ENCODE peak calls at places on chromosomes 1 and 21, in nine cellular contexts. A is GM23338, U is hepatocyte, M is GM23248, P is PC-3, V is neural progenitor cell, Z is astrocyte, L is fibroblast of lung, W is mammary epithelial cell. Q is an unnamed sample. For H3K79me2, the result is how much of the 10 kb centered on the place peaks cover.

GRCh38 chr21:41973861-41974751 is 20.3 kb upstream of the C2CD2 start:
- DNase-seq in L (no peak), U (no peak), W (no peak), V (no peak), Z (no peak), A (peak), P (no peak), M (no peak), Q (peak)

GRCh38 chr1:236534164-236534651 is 10.4 kb downstream of the LGALS8 start:
- DNase-seq in U (no peak), P (peak), M (peak), L (peak), A (no peak), Z (peak), W (peak), V (no peak), Q (no peak)

GRCh38 chr1:204211021-204211420 is 2.8 kb downstream of the GOLT1A start:
- DNase-seq in V (no peak), P (no peak), M (no peak), U (no peak), W (no peak), L (no peak), Z (no peak), A (no peak), Q (no peak)

GRCh38 chr1:16300436-16300835 is 51.8 kb downstream of the FBXO42 start:
- DNase-seq in L (no peak), M (no peak), W (peak), Z (no peak), A (no peak), V (no peak), P (no peak), U (no peak), Q (peak)

GRCh38 chr1:228338521-228339051 is 68.0 kb downstream of the TRIM11 start:
- DNase-seq in Z (no peak), U (no peak), W (no peak), A (no peak), M (no peak), V (no peak), P (no peak), L (no peak), Q (peak)

GRCh38 chr1:115727706-115728249 is 40.7 kb downstream of the CASQ2 start:
- DNase-seq in W (peak), M (peak), U (peak), P (peak), V (peak), L (peak), A (no peak), Z (peak), Q (peak)

GRCh38 chr1:216794541-216795055 is 71.4 kb upstream of the ESRRG start:
- DNase-seq in A (no peak), M (no peak), P (no peak), Z (no peak), V (no peak), L (no peak), U (peak), W (peak), Q (peak)

GRCh38 chr1:183635112-183635605 is 424 bp downstream of the ARPC5 start:
- DNase-seq in M (peak), P (no peak), L (peak), W (no peak), A (peak), V (no peak), U (peak), Z (no peak), Q (no peak)

GRCh38 chr1:87131809-87132663 is 196.6 kb upstream of the LMO4 start:
- DNase-seq in W (peak), P (peak), U (peak), Z (peak), L (peak), A (peak), V (peak), M (peak), Q (peak)

GRCh38 chr1:53391982-53392381 is 64.1 kb upstream of the LRP8 start:
- DNase-seq in A (no peak), Z (no peak), W (no peak), V (no peak), U (no peak), P (no peak), L (no peak), M (peak), Q (no peak)

GRCh38 chr1:196773713-196774112 is 927 bp upstream of the CFHR3 start:
- DNase-seq in L (no peak), W (no peak), A (no peak), Z (no peak), V (no peak), U (no peak), M (no peak), P (no peak), Q (no peak)

GRCh38 chr1:20368866-20369545 is 78.3 kb downstream of the VWA5B1 start:
- DNase-seq in V (no peak), L (no peak), P (no peak), M (no peak), U (no peak), A (no peak), Z (no peak), W (no peak), Q (no peak)

GRCh38 chr1:213286235-213286634 is 235.2 kb downstream of the RPS6KC1 start:
- DNase-seq in M (no peak), W (no peak), U (no peak), V (no peak), P (peak), Z (no peak), L (no peak), A (no peak), Q (no peak)

GRCh38 chr1:53292690-53293089 is 35.2 kb downstream of the LRP8 start:
- DNase-seq in A (no peak), M (no peak), L (no peak), P (no peak), W (no peak), V (no peak), Z (no peak), U (no peak), Q (no peak)

GRCh38 chr21:42289926-42290325 is 25.3 kb downstream of the TFF3 start:
- DNase-seq in L (no peak), V (no peak), W (no peak), U (no peak), P (no peak), M (no peak), Z (no peak), A (no peak), Q (no peak)

GRCh38 chr1:113980120-113980519 is 846 bp downstream of the OLFML3 start:
- DNase-seq in P (no peak), A (no peak), W (no peak), L (peak), Z (no peak), V (no peak), U (peak), M (peak), Q (no peak)

GRCh38 chr1:29466258-29466657 is 229.9 kb downstream of the PTPRU start:
- DNase-seq in U (no peak), Z (no peak), V (no peak), A (no peak), W (no peak), P (no peak), L (no peak), M (no peak), Q (no peak)

GRCh38 chr1:27785763-27786162 is 12.7 kb downstream of the STX12 start:
- DNase-seq in A (peak), V (peak), Z (peak), L (peak), P (peak), U (peak), M (peak), W (peak), Q (peak)

GRCh38 chr1:239112092-239112491 is 274.3 kb upstream of the CHRM3 start:
- DNase-seq in Z (no peak), M (no peak), U (peak), W (no peak), L (no peak), V (no peak), P (no peak), A (no peak), Q (no peak)

GRCh38 chr1:236451796-236452373 is 57.8 kb downstream of the EDARADD start:
- DNase-seq in P (peak), M (peak), V (peak), U (no peak), L (no peak), W (peak), A (peak), Z (no peak), Q (no peak)

GRCh38 chr1:33329600-33330305 is 8.9 kb upstream of the A3GALT2 start:
- DNase-seq in L (no peak), M (no peak), W (no peak), U (no peak), A (no peak), Z (no peak), P (no peak), V (no peak), Q (no peak)

GRCh38 chr21:43687566-43688395 is 28.4 kb downstream of the RRP1B start:
- DNase-seq in P (no peak), A (no peak), U (no peak), Z (no peak), M (no peak), W (no peak), V (no peak), L (no peak), Q (no peak)

GRCh38 chr1:25148673-25149300 is 83.5 kb downstream of the SYF2 start:
- DNase-seq in M (no peak), L (peak), Z (no peak), W (peak), V (peak), P (peak), U (no peak), A (peak), Q (no peak)

GRCh38 chr1:241652012-241652411 is at the start of gene WDR64:
- DNase-seq in P (no peak), A (no peak), Z (no peak), V (no peak), U (no peak), W (no peak), L (no peak), M (no peak), Q (peak)

GRCh38 chr1:158067651-158068050 is 74.2 kb downstream of the KIRREL1 start:
- DNase-seq in M (peak), W (no peak), Z (peak), P (no peak), L (peak), V (peak), A (no peak), U (no peak), Q (no peak)

GRCh38 chr1:158071106-158071505 is 77.7 kb downstream of the KIRREL1 start:
- DNase-seq in P (no peak), M (peak), Z (peak), L (peak), W (no peak), U (no peak), V (peak), A (no peak), Q (no peak)

GRCh38 chr1:158068918-158069317 is 75.5 kb downstream of the KIRREL1 start:
- DNase-seq in L (no peak), V (no peak), U (no peak), W (no peak), P (no peak), M (peak), A (no peak), Z (no peak), Q (no peak)
- H3K79me2 ChIP-seq in L (half or more), V (half or more), U (under half), W (half or more), P (under half), M (half or more), A (under half), Z (half or more), Q (under half)

DNA sequence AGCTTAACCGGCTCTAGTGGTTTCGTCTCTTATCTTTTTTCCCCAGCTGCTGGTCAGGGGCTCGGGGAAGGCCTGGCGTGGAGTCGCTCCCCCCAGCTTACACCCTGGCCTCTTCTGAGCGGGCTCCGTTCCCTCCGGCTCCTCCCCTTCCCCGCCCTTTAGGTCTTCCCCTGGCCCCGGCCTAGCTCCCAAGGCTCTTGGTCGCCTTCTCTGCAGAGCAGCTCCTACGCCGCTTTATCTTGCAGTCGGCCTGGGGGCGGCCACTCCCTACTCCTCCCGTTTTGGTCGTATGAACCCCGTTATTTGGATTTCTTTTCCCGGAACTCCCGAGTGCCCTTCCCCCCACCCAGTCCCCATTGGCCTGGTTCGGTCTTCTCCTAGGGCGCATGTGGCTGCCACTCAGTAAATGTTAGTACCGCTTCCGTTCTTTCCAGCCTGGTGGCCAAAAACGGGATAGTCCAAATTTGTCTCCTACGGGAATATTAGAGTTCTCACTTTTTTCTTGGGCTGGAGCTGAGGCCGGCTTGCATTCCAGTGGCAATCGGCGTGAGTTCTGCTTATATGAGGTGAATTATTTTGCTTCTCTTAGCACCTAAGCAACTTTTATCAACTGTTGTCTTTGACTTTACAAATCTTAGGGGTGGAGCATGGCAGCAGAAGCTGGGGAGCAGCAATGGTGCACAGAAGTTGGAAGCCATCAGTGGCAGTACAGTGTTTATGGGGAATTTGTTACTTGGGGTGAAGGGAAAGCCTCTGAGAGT is 474 bp downstream of the THRAP3 start:
- DNase-seq in U (peak), A (peak), Z (peak), V (peak), M (peak), L (peak), W (peak), P (peak), Q (peak)
- H3K79me2 ChIP-seq in U (half or more), A (half or more), Z (half or more), V (half or more), M (half or more), L (under half), W (half or more), P (half or more), Q (under half)

DNA sequence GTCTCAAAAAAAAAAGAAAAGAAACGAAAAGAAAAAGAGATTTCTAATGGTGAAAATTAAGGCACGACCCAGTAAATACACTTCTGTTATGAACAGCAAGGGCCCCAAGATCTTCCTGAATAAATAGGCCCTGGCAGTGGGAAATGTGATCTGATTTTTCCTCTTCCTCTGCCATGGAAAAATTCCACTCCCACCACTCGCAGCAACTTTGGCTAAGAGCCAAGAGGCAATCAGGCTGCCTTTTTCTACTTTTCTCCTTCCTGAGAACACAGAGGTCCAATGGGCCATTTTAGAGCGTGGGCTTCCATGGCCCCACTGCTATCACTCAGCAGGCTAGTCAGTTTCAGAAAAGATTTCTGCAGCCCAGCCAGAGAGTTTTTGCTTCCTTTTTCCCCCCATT is 33.7 kb upstream of the AK4 start:
- DNase-seq in M (no peak), P (no peak), V (no peak), W (no peak), L (peak), U (peak), A (no peak), Z (no peak), Q (no peak)
- H3K79me2 ChIP-seq in M (under half), P (under half), V (under half), W (under half), L (under half), U (under half), A (under half), Z (under half), Q (under half)

GRCh38 chr1:231396643-231397042 is 25.4 kb downstream of the EGLN1 start:
- DNase-seq in Z (no peak), W (peak), V (no peak), U (no peak), L (no peak), A (no peak), P (peak), M (no peak), Q (no peak)
- H3K79me2 ChIP-seq in Z (half or more), W (half or more), V (under half), U (half or more), L (under half), A (under half), P (half or more), M (half or more), Q (under half)

GRCh38 chr1:12618661-12619395 is 818 bp upstream of the DHRS3 start:
- DNase-seq in M (peak), U (peak), L (peak), W (peak), Z (peak), V (peak), P (peak), A (peak), Q (peak)

GRCh38 chr1:12615916-12616708 is 1.9 kb downstream of the DHRS3 start:
- DNase-seq in A (peak), W (peak), U (peak), P (peak), Z (no peak), L (peak), M (peak), V (peak), Q (peak)

GRCh38 chr1:12616709-12617373 is 1.2 kb downstream of the DHRS3 start:
- DNase-seq in A (no peak), Z (no peak), M (peak), P (peak), L (no peak), U (peak), V (peak), W (peak), Q (peak)

GRCh38 chr1:12617901-12618660 is at the start of gene DHRS3:
- DNase-seq in W (peak), P (peak), Z (peak), M (peak), L (peak), V (peak), U (peak), A (peak), Q (peak)

GRCh38 chr1:12617511-12617900 is 504 bp downstream of the DHRS3 start:
- DNase-seq in W (peak), P (peak), Z (no peak), U (peak), V (no peak), L (no peak), A (peak), M (no peak), Q (peak)
- H3K79me2 ChIP-seq in W (under half), P (half or more), Z (under half), U (under half), V (under half), L (under half), A (under half), M (under half), Q (under half)

DNA sequence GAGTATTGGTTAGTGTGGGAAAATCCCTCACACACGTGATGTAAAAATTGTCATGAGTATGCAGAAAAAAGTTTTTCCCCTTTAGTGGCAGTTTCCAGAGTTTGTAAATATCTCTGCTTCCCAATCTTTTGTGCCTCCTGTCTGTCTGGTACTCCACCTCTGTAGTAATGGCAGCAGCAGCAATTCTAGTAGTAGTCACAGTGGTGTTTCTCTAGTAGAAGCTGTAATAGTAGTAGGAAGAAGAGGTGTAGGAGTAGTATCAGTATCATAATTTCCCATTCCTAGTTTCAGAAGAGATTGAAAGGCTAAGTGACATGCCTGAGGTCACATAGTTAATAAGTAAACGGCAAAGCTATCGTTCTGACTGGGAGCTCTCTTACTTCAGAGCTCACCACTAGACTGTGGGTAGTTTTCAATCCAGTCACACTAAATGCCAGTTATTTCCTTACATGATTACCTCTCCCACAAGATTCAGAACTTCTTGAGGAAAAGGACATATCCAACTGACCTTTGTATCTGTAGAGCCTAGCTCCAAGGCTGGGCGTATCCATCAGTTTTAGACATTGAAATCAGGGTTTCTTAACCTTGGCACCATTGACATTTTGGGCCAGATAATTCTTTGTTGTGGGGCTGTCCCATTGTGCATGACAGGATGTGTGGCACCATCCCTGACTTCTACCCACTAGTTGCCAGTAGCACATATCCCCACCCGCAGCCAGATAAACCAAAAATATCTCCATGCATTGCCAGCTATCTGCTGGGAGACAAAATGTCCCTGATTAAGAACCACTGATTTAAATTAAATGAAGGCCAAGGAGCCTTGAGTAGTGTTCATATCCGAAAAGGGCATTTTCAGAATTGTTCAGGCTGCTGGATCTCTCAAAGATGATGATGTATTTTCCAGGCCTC is 135.9 kb downstream of the FGGY start:
- DNase-seq in L (no peak), W (no peak), V (no peak), Z (no peak), A (no peak), M (no peak), U (peak), P (no peak), Q (no peak)
- H3K79me2 ChIP-seq in L (under half), W (under half), V (under half), Z (under half), A (under half), M (under half), U (under half), P (under half), Q (under half)

GRCh38 chr21:45414396-45415187 is 9.6 kb downstream of the COL18A1 start:
- DNase-seq in U (no peak), A (no peak), L (no peak), W (no peak), M (no peak), V (no peak), P (no peak), Z (no peak), Q (no peak)
- H3K79me2 ChIP-seq in U (half or more), A (half or more), L (under half), W (half or more), M (under half), V (half or more), P (under half), Z (half or more), Q (under half)

GRCh38 chr1:246571953-246572352 is 5.7 kb downstream of the CNST start:
- DNase-seq in L (no peak), W (no peak), V (no peak), A (no peak), Z (no peak), P (no peak), U (no peak), M (no peak), Q (no peak)

GRCh38 chr1:246567258-246568235 is 1.3 kb downstream of the CNST start:
- DNase-seq in A (peak), W (peak), L (peak), M (peak), U (peak), Z (peak), P (peak), V (peak), Q (peak)

GRCh38 chr1:246566808-246567154 is 525 bp downstream of the CNST start:
- DNase-seq in L (peak), A (no peak), V (no peak), P (peak), M (no peak), U (no peak), W (no peak), Z (peak), Q (no peak)

GRCh38 chr1:246572795-246573194 is 6.5 kb downstream of the CNST start:
- DNase-seq in W (no peak), V (no peak), M (no peak), P (no peak), A (no peak), Z (no peak), U (no peak), L (no peak), Q (no peak)

GRCh38 chr1:246569248-246570238 is 3.3 kb downstream of the CNST start:
- DNase-seq in W (peak), M (peak), V (no peak), P (peak), U (no peak), L (no peak), A (no peak), Z (peak), Q (no peak)
- H3K79me2 ChIP-seq in W (half or more), M (half or more), V (half or more), P (half or more), U (half or more), L (half or more), A (half or more), Z (half or more), Q (under half)

Q was measured in trophoblast cell.